ENCODE peak calls at places on chromosomes 5 and 9, in nine cellular contexts. One of them, this sample, is unnamed.
A peak's percentile ranks its signal among the peaks of the same experiment; 100 is the strongest.

GRCh38 chr5:173010547-173011464 is 27.2 kb downstream of the ATP6V0E1 start:
- DNase-seq in cardiac muscle cell: peak; percentile 40
- DNase-seq in uterus: no peak
- DNase-seq in heart right ventricle: peak; percentile 65
- DNase-seq in A673: no peak
- DNase-seq in esophagus muscularis mucosa: no peak
- DNase-seq in spleen: no peak
- DNase-seq in CD8-positive, alpha-beta T cell: peak; percentile 37
- DNase-seq in sigmoid colon: peak; percentile 76
- DNase-seq in this sample: peak; percentile 78

GRCh38 chr5:132771559-132771998 is 5.5 kb downstream of the SEPTIN8 start:
- DNase-seq in cardiac muscle cell: peak; percentile 73
- DNase-seq in uterus: peak; percentile 38
- DNase-seq in heart right ventricle: peak; percentile 63
- DNase-seq in A673: no peak
- DNase-seq in esophagus muscularis mucosa: no peak
- DNase-seq in spleen: no peak
- DNase-seq in CD8-positive, alpha-beta T cell: no peak
- DNase-seq in sigmoid colon: peak; percentile 81
- DNase-seq in this sample: peak; percentile 74

GRCh38 chr9:91835632-91836031 is 114.4 kb downstream of the ROR2 start:
- DNase-seq in cardiac muscle cell: no peak
- DNase-seq in uterus: no peak
- DNase-seq in heart right ventricle: no peak
- DNase-seq in A673: no peak
- DNase-seq in esophagus muscularis mucosa: no peak
- DNase-seq in spleen: peak; percentile 47
- DNase-seq in CD8-positive, alpha-beta T cell: no peak
- DNase-seq in sigmoid colon: no peak
- DNase-seq in this sample: no peak

GRCh38 chr5:172758077-172758835 is 12.7 kb downstream of the DUSP1 start:
- DNase-seq in cardiac muscle cell: peak; percentile 97
- DNase-seq in uterus: peak; percentile 29
- DNase-seq in heart right ventricle: no peak
- DNase-seq in A673: peak; percentile 87
- DNase-seq in esophagus muscularis mucosa: no peak
- DNase-seq in spleen: peak; percentile 36
- DNase-seq in CD8-positive, alpha-beta T cell: no peak
- DNase-seq in sigmoid colon: peak; percentile 64
- DNase-seq in this sample: no peak

GRCh38 chr5:142006363-142007236 is 6.2 kb downstream of the GNPDA1 start:
- DNase-seq in cardiac muscle cell: no peak
- DNase-seq in uterus: no peak
- DNase-seq in heart right ventricle: no peak
- DNase-seq in A673: no peak
- DNase-seq in esophagus muscularis mucosa: no peak
- DNase-seq in spleen: no peak
- DNase-seq in CD8-positive, alpha-beta T cell: no peak
- DNase-seq in sigmoid colon: no peak
- DNase-seq in this sample: no peak

GRCh38 chr5:132254321-132254977 is 3.0 kb upstream of the PDLIM4 start:
- DNase-seq in cardiac muscle cell: peak; percentile 30
- DNase-seq in uterus: no peak
- DNase-seq in heart right ventricle: peak; percentile 54
- DNase-seq in A673: no peak
- DNase-seq in esophagus muscularis mucosa: no peak
- DNase-seq in spleen: peak; percentile 43
- DNase-seq in CD8-positive, alpha-beta T cell: no peak
- DNase-seq in sigmoid colon: peak; percentile 72
- DNase-seq in this sample: no peak

GRCh38 chr5:9851458-9851857 is 221.3 kb upstream of the TAS2R1 start:
- DNase-seq in cardiac muscle cell: peak; percentile 67
- DNase-seq in uterus: no peak
- DNase-seq in heart right ventricle: no peak
- DNase-seq in A673: no peak
- DNase-seq in esophagus muscularis mucosa: peak; percentile 60
- DNase-seq in spleen: no peak
- DNase-seq in CD8-positive, alpha-beta T cell: no peak
- DNase-seq in sigmoid colon: no peak
- DNase-seq in this sample: no peak

GRCh38 chr5:179765400-179765799 is 28.4 kb upstream of the LTC4S start:
- DNase-seq in cardiac muscle cell: peak; percentile 88
- DNase-seq in uterus: no peak
- DNase-seq in heart right ventricle: peak; percentile 50
- DNase-seq in A673: peak; percentile 73
- DNase-seq in esophagus muscularis mucosa: no peak
- DNase-seq in spleen: peak; percentile 63
- DNase-seq in CD8-positive, alpha-beta T cell: no peak
- DNase-seq in sigmoid colon: no peak
- DNase-seq in this sample: peak; percentile 85

GRCh38 chr5:97098864-97099454 is 43.5 kb downstream of the LIX1 start:
- DNase-seq in cardiac muscle cell: no peak
- DNase-seq in uterus: no peak
- DNase-seq in heart right ventricle: no peak
- DNase-seq in A673: no peak
- DNase-seq in esophagus muscularis mucosa: peak; percentile 39
- DNase-seq in spleen: no peak
- DNase-seq in CD8-positive, alpha-beta T cell: no peak
- DNase-seq in sigmoid colon: no peak
- DNase-seq in this sample: no peak

GRCh38 chr5:124289122-124289521 is 457.3 kb downstream of the ZNF608 start:
- DNase-seq in cardiac muscle cell: no peak
- DNase-seq in uterus: no peak
- DNase-seq in heart right ventricle: peak; percentile 62
- DNase-seq in A673: no peak
- DNase-seq in esophagus muscularis mucosa: no peak
- DNase-seq in spleen: no peak
- DNase-seq in CD8-positive, alpha-beta T cell: no peak
- DNase-seq in sigmoid colon: no peak
- DNase-seq in this sample: no peak

GRCh38 chr5:156473271-156473935 is 146.4 kb downstream of the SGCD start:
- DNase-seq in cardiac muscle cell: peak; percentile 71
- DNase-seq in uterus: no peak
- DNase-seq in heart right ventricle: no peak
- DNase-seq in A673: no peak
- DNase-seq in esophagus muscularis mucosa: no peak
- DNase-seq in spleen: no peak
- DNase-seq in CD8-positive, alpha-beta T cell: no peak
- DNase-seq in sigmoid colon: no peak
- DNase-seq in this sample: no peak

GRCh38 chr9:97923529-97924108 is 1.3 kb upstream of the TRMO start:
- DNase-seq in cardiac muscle cell: peak; percentile 83
- DNase-seq in uterus: peak; percentile 68
- DNase-seq in heart right ventricle: peak; percentile 84
- DNase-seq in A673: peak; percentile 90
- DNase-seq in esophagus muscularis mucosa: peak; percentile 94
- DNase-seq in spleen: peak; percentile 81
- DNase-seq in CD8-positive, alpha-beta T cell: peak; percentile 81
- DNase-seq in sigmoid colon: peak; percentile 86
- DNase-seq in this sample: peak; percentile 86

DNA sequence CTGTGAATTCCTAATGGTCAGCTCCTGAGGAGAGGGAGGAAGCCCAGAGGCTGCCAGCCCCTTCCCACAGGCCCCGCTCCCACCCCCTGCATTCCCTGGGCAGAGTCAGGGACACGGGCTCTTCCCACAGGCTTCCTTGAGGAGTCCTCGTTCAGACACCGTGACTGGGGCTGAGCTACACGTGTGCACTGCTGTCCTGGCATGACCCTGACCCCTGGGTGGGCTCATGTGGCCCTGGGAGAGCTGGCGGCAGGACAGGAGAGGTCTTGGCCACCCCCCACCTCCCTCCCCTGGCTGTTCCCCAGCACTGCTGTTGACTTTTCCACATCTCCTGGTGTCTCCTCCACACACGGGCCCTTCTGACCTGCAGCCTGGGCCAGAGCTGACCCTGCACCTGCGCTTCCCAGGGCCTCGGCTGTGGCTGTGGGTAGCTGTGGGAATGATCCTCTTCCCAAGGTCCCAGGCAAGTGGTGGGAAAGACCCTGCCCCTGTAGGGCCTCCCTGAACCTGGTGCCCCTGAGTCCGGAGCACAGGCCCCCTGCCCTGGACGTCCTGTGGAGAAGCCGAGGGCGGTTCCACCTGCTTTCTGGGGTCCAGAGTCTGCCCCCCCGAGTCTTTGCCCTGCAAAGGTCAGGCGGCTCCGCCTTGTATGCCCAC is 56.5 kb upstream of the NKD2 start:
- DNase-seq in cardiac muscle cell: no peak
- DNase-seq in uterus: no peak
- DNase-seq in heart right ventricle: no peak
- DNase-seq in A673: no peak
- DNase-seq in esophagus muscularis mucosa: no peak
- DNase-seq in spleen: peak; percentile 57
- DNase-seq in CD8-positive, alpha-beta T cell: no peak
- DNase-seq in sigmoid colon: no peak
- DNase-seq in this sample: no peak
- H3K27me3 ChIP-seq in cardiac muscle cell: no peaks in the 10 kb centered on the region
- H3K27me3 ChIP-seq in uterus: no peaks in the 10 kb centered on the region
- H3K27me3 ChIP-seq in heart right ventricle: peaks cover 38% of the 10 kb centered on the region
- H3K27me3 ChIP-seq in A673: no peaks in the 10 kb centered on the region
- H3K27me3 ChIP-seq in esophagus muscularis mucosa: no peaks in the 10 kb centered on the region
- H3K27me3 ChIP-seq in spleen: peaks cover 62% of the 10 kb centered on the region
- H3K27me3 ChIP-seq in CD8-positive, alpha-beta T cell: peaks cover 4% of the 10 kb centered on the region
- H3K27me3 ChIP-seq in sigmoid colon: no peaks in the 10 kb centered on the region
- H3K27me3 ChIP-seq in this sample: no peaks in the 10 kb centered on the region

DNA sequence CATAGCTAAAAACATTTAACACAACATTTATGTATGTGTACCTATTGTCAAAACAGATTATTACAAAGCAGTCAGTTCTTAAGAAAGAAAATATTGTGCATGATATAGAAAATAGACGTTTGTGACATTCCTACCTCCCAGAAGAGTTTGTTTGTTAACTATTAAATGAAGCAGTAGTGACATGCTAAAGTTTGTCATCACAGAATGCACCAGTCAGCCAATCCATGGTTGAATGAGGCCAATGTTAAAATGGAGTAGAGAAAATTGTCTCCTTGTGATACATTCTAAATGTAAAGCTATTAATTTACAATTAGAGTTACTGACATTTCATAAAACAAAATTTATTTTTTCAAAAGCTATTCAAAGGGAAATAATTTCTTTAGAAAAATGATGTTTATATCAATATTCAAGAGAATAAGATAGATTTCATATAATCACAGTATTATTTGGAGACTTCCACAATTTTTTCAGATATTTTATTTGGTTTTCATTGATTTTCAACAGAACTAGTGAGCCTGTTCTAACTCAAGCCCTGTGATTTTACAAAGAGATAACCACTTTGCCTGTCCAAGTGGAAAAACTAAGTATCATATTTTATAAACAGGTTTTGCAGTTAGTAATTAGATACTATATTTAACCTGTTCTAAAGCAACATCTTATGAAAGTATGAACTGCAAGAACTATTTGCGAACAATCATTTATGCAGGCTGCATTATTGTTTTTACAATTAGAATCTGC is 176.8 kb downstream of the ISL1 start:
- DNase-seq in cardiac muscle cell: no peak
- DNase-seq in uterus: no peak
- DNase-seq in heart right ventricle: no peak
- DNase-seq in A673: no peak
- DNase-seq in esophagus muscularis mucosa: no peak
- DNase-seq in spleen: no peak
- DNase-seq in CD8-positive, alpha-beta T cell: no peak
- DNase-seq in sigmoid colon: no peak
- DNase-seq in this sample: no peak
- H3K4me1 ChIP-seq in cardiac muscle cell: no peaks in the 10 kb centered on the region
- H3K4me1 ChIP-seq in uterus: no peaks in the 10 kb centered on the region
- H3K4me1 ChIP-seq in heart right ventricle: no peaks in the 10 kb centered on the region
- H3K4me1 ChIP-seq in A673: no peaks in the 10 kb centered on the region
- H3K4me1 ChIP-seq in esophagus muscularis mucosa: no peaks in the 10 kb centered on the region
- H3K4me1 ChIP-seq in spleen: no peaks in the 10 kb centered on the region
- H3K4me1 ChIP-seq in CD8-positive, alpha-beta T cell: no peaks in the 10 kb centered on the region
- H3K4me1 ChIP-seq in sigmoid colon: no peaks in the 10 kb centered on the region
- H3K4me1 ChIP-seq in this sample: no peaks in the 10 kb centered on the region

DNA sequence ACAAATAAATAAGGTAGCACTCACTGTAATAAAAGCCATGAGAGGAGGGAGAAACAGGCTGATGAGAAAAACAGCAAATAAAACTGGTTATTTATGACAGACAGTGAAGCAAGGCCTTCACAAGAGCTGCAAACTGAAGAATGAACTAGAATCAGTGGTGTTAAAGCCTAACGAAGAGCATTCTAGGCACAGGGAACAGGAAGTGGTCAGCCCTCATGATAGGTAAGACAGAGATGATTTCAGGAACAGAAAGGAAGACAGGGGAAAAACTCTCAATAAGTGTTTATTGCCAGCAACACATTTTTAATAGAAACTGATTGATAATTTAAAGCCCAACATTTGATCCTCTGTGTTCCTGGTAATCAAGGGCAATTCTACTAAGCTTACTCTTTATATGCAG is 124.5 kb downstream of the EDIL3 start:
- DNase-seq in cardiac muscle cell: no peak
- DNase-seq in uterus: no peak
- DNase-seq in heart right ventricle: no peak
- DNase-seq in A673: no peak
- DNase-seq in esophagus muscularis mucosa: no peak
- DNase-seq in spleen: no peak
- DNase-seq in CD8-positive, alpha-beta T cell: no peak
- DNase-seq in sigmoid colon: no peak
- DNase-seq in this sample: no peak
- TF ChIP-seq CTCF in cardiac muscle cell: no peak
- TF ChIP-seq CTCF in uterus: no peak
- TF ChIP-seq CTCF in heart right ventricle: no peak
- TF ChIP-seq CTCF in A673: no peak
- TF ChIP-seq CTCF in esophagus muscularis mucosa: no peak
- TF ChIP-seq CTCF in spleen: no peak
- TF ChIP-seq CTCF in CD8-positive, alpha-beta T cell: no peak
- TF ChIP-seq CTCF in sigmoid colon: no peak
- TF ChIP-seq CTCF in this sample: no peak

GRCh38 chr9:132147331-132147730 is 14.5 kb upstream of the NTNG2 start:
- DNase-seq in cardiac muscle cell: no peak
- DNase-seq in uterus: no peak
- DNase-seq in heart right ventricle: no peak
- DNase-seq in A673: no peak
- DNase-seq in esophagus muscularis mucosa: no peak
- DNase-seq in spleen: no peak
- DNase-seq in CD8-positive, alpha-beta T cell: no peak
- DNase-seq in sigmoid colon: no peak
- DNase-seq in this sample: no peak

GRCh38 chr9:132150256-132150655 is 11.6 kb upstream of the NTNG2 start:
- DNase-seq in cardiac muscle cell: no peak
- DNase-seq in uterus: no peak
- DNase-seq in heart right ventricle: peak; percentile 32
- DNase-seq in A673: no peak
- DNase-seq in esophagus muscularis mucosa: no peak
- DNase-seq in spleen: no peak
- DNase-seq in CD8-positive, alpha-beta T cell: no peak
- DNase-seq in sigmoid colon: no peak
- DNase-seq in this sample: no peak

GRCh38 chr9:132146015-132146414 is 15.8 kb upstream of the NTNG2 start:
- DNase-seq in cardiac muscle cell: no peak
- DNase-seq in uterus: no peak
- DNase-seq in heart right ventricle: no peak
- DNase-seq in A673: no peak
- DNase-seq in esophagus muscularis mucosa: no peak
- DNase-seq in spleen: no peak
- DNase-seq in CD8-positive, alpha-beta T cell: no peak
- DNase-seq in sigmoid colon: no peak
- DNase-seq in this sample: no peak

GRCh38 chr9:132146575-132146974 is 15.3 kb upstream of the NTNG2 start:
- DNase-seq in cardiac muscle cell: no peak
- DNase-seq in uterus: no peak
- DNase-seq in heart right ventricle: no peak
- DNase-seq in A673: no peak
- DNase-seq in esophagus muscularis mucosa: no peak
- DNase-seq in spleen: no peak
- DNase-seq in CD8-positive, alpha-beta T cell: no peak
- DNase-seq in sigmoid colon: no peak
- DNase-seq in this sample: no peak

GRCh38 chr9:132147839-132148238 is 14.0 kb upstream of the NTNG2 start:
- DNase-seq in cardiac muscle cell: no peak
- DNase-seq in uterus: no peak
- DNase-seq in heart right ventricle: no peak
- DNase-seq in A673: no peak
- DNase-seq in esophagus muscularis mucosa: no peak
- DNase-seq in spleen: no peak
- DNase-seq in CD8-positive, alpha-beta T cell: no peak
- DNase-seq in sigmoid colon: no peak
- DNase-seq in this sample: no peak
- H3K27me3 ChIP-seq in cardiac muscle cell: peaks cover 19% of the 10 kb centered on the region
- H3K27me3 ChIP-seq in uterus: no peaks in the 10 kb centered on the region
- H3K27me3 ChIP-seq in heart right ventricle: peaks cover 42% of the 10 kb centered on the region
- H3K27me3 ChIP-seq in A673: peaks cover 64% of the 10 kb centered on the region
- H3K27me3 ChIP-seq in esophagus muscularis mucosa: no peaks in the 10 kb centered on the region
- H3K27me3 ChIP-seq in spleen: peaks cover 78% of the 10 kb centered on the region
- H3K27me3 ChIP-seq in CD8-positive, alpha-beta T cell: no peaks in the 10 kb centered on the region
- H3K27me3 ChIP-seq in sigmoid colon: peaks cover 6% of the 10 kb centered on the region
- H3K27me3 ChIP-seq in this sample: no peaks in the 10 kb centered on the region